ENCODE peak calls at places on chromosomes 5 and 9, in four cellular contexts. Y is AG04450, U is GM13976, X is cardiac muscle cell. Q is an unnamed sample.

GRCh38 chr9:129223551-129224208 is 45.6 kb upstream of the IER5L start:
- DNase-seq in U (no peak), X (peak; percentile 72), Y (no peak), Q (no peak)

GRCh38 chr9:78724896-78725295 is 428.0 kb downstream of the PSAT1 start:
- DNase-seq in U (no peak), X (no peak), Y (no peak), Q (no peak)

GRCh38 chr5:180389252-180390101 is 36.3 kb upstream of the GFPT2 start:
- DNase-seq in Y (no peak), X (no peak), U (no peak), Q (no peak)

GRCh38 chr5:141787376-141787775 is 90.8 kb downstream of the PCDH1 start:
- DNase-seq in Y (no peak), U (no peak), X (no peak), Q (no peak)

GRCh38 chr9:120730661-120731514 is 16.6 kb upstream of the MEGF9 start:
- DNase-seq in U (no peak), X (no peak), Y (peak; percentile 91), Q (peak; percentile 73)

GRCh38 chr5:74232281-74232680 is 408.2 kb downstream of the ENC1 start:
- DNase-seq in X (no peak), Y (peak; percentile 59), U (no peak), Q (no peak)

GRCh38 chr5:175652741-175653663 is 4.9 kb upstream of the HRH2 start:
- DNase-seq in X (no peak), Y (no peak), U (no peak), Q (no peak)

GRCh38 chr5:60851681-60852080 is 7.6 kb upstream of the ELOVL7 start:
- DNase-seq in U (no peak), X (no peak), Y (no peak), Q (no peak)

GRCh38 chr5:110873773-110874437 is 135.1 kb downstream of the SLC25A46 start:
- DNase-seq in U (no peak), Y (no peak), X (no peak), Q (no peak)

GRCh38 chr5:150161242-150162141 is 5.1 kb upstream of the CDX1 start:
- DNase-seq in Y (no peak), U (peak; percentile 89), X (peak; percentile 83), Q (peak; percentile 90)

GRCh38 chr5:17477553-17478265 is 20.3 kb upstream of the TAF11L2 start:
- DNase-seq in X (peak; percentile 26), Y (no peak), U (no peak), Q (no peak)

GRCh38 chr5:176955895-176956294 is 50.7 kb downstream of the UIMC1 start:
- DNase-seq in X (no peak), Y (no peak), U (no peak), Q (no peak)

GRCh38 chr9:131179561-131180219 is 54.3 kb downstream of the NUP214 start:
- DNase-seq in U (peak; percentile 49), Y (peak; percentile 85), X (no peak), Q (no peak)

GRCh38 chr5:68214472-68215207 is 916 bp upstream of the PIK3R1 start:
- DNase-seq in U (peak; percentile 75), Y (no peak), X (peak; percentile 20), Q (peak; percentile 32)

GRCh38 chr9:73437758-73438157 is 286.1 kb downstream of the ANXA1 start:
- DNase-seq in Y (no peak), X (no peak), U (no peak), Q (no peak)

GRCh38 chr9:117779760-117780159 is 75.6 kb downstream of the TLR4 start:
- DNase-seq in U (no peak), X (no peak), Y (no peak), Q (no peak)

GRCh38 chr5:143168171-143168681 is 235.3 kb downstream of the NR3C1 start:
- DNase-seq in Y (no peak), X (no peak), U (no peak), Q (no peak)

GRCh38 chr5:134100283-134101011 is 14.0 kb upstream of the TCF7 start:
- DNase-seq in X (no peak), U (peak; percentile 89), Y (no peak), Q (peak; percentile 63)

GRCh38 chr5:145471831-145472616 is 363.1 kb downstream of the PRELID2 start:
- DNase-seq in X (peak; percentile 11), Y (no peak), U (no peak), Q (peak; percentile 13)

GRCh38 chr9:78030553-78031270 is 899 bp downstream of the GNAQ start:
- DNase-seq in Y (no peak), X (peak; percentile 55), U (peak; percentile 22), Q (peak; percentile 82)

GRCh38 chr5:158897444-158898160 is 202.1 kb downstream of the EBF1 start:
- DNase-seq in Y (no peak), X (no peak), U (no peak), Q (no peak)

GRCh38 chr5:178535299-178536175 is 54.7 kb downstream of the COL23A1 start:
- DNase-seq in U (no peak), Y (no peak), X (no peak), Q (peak; percentile 54)

GRCh38 chr5:61575103-61575502 is 243.0 kb downstream of the ZSWIM6 start:
- DNase-seq in U (no peak), Y (peak; percentile 55), X (no peak), Q (peak; percentile 30)

GRCh38 chr9:5364294-5364990 is 24.8 kb upstream of the RLN1 start:
- DNase-seq in X (no peak), Y (no peak), U (no peak), Q (no peak)

GRCh38 chr5:112480501-112480900 is 61.4 kb upstream of the EPB41L4A start:
- DNase-seq in U (no peak), X (no peak), Y (no peak), Q (no peak)

GRCh38 chr5:72790188-72790587 is 26.3 kb upstream of the TNPO1 start:
- DNase-seq in U (no peak), Y (no peak), X (no peak), Q (no peak)

GRCh38 chr9:105309531-105309931 is 65.1 kb downstream of the SLC44A1 start:
- DNase-seq in Y (no peak), U (no peak), X (no peak), Q (no peak)

GRCh38 chr9:133711428-133712220 is 26.5 kb downstream of the SARDH start:
- DNase-seq in X (no peak), U (no peak), Y (peak; percentile 37), Q (no peak)

GRCh38 chr9:21153688-21154608 is 12.3 kb upstream of the IFNW1 start:
- DNase-seq in U (peak; percentile 38), X (peak; percentile 23), Y (no peak), Q (peak; percentile 13)

GRCh38 chr9:101477736-101478135 is 42.2 kb upstream of the ALDOB start:
- DNase-seq in Y (no peak), U (no peak), X (no peak), Q (no peak)

GRCh38 chr9:129776938-129777768 is 24.3 kb upstream of the PTGES start:
- DNase-seq in U (peak; percentile 45), Y (peak; percentile 98), X (no peak), Q (peak; percentile 93)

GRCh38 chr5:143143973-143144372 is 259.5 kb downstream of the NR3C1 start:
- DNase-seq in Y (no peak), U (no peak), X (no peak), Q (no peak)

GRCh38 chr9:4665357-4665756 is 923 bp downstream of the SPATA6L start:
- DNase-seq in U (no peak), Y (no peak), X (no peak), Q (no peak)

GRCh38 chr5:164057121-164057520 is 551.7 kb downstream of the MAT2B start:
- DNase-seq in Y (no peak), U (no peak), X (no peak), Q (no peak)

GRCh38 chr5:119309290-119309818 is 46.5 kb upstream of the TNFAIP8 start:
- DNase-seq in U (no peak), X (no peak), Y (no peak), Q (no peak)